ENCODE peak calls at places on chromosome 18, in four cellular contexts. L is K562, C is A549, Z is HepG2. B is an unnamed sample.

GRCh38 chr18:65527879-65528633 is 222.8 kb upstream of the CDH7 start:
- DNase-seq in L (no peak), Z (no peak), C (no peak), B (no peak)

GRCh38 chr18:37762076-37762475 is 196.5 kb upstream of the CELF4 start:
- DNase-seq in L (no peak), Z (no peak), C (no peak), B (no peak)

GRCh38 chr18:23689616-23690504 is 607 bp downstream of the LAMA3 start:
- DNase-seq in Z (no peak), C (peak), L (no peak), B (no peak)

GRCh38 chr18:3069671-3070433 is 56.9 kb upstream of the LPIN2 start:
- DNase-seq in L (no peak), Z (no peak), C (no peak), B (no peak)

GRCh38 chr18:62365420-62365819 is 40.3 kb downstream of the TNFRSF11A start:
- DNase-seq in L (no peak), C (no peak), Z (no peak), B (no peak)

GRCh38 chr18:23135679-23136325 is 517 bp downstream of the CABLES1 start:
- DNase-seq in C (no peak), L (no peak), Z (no peak), B (peak)

GRCh38 chr18:35158728-35159443 is 81.9 kb upstream of the ZNF397 start:
- DNase-seq in Z (no peak), L (no peak), C (no peak), B (no peak)

GRCh38 chr18:5197032-5197434 is at the start of gene AKAIN1:
- DNase-seq in C (peak), L (peak), Z (peak), B (peak)

GRCh38 chr18:47422524-47422923 is 171.1 kb upstream of the SKOR2 start:
- DNase-seq in C (no peak), Z (no peak), L (peak), B (peak)

GRCh38 chr18:63320690-63321265 is 1.2 kb upstream of the BCL2 start:
- DNase-seq in Z (peak), L (peak), C (no peak), B (peak)

GRCh38 chr18:74040459-74041332 is 106.9 kb downstream of the FBXO15 start:
- DNase-seq in Z (peak), C (peak), L (peak), B (peak)

GRCh38 chr18:45518770-45519169 is 96.5 kb upstream of the SLC14A2 start:
- DNase-seq in L (no peak), Z (no peak), C (no peak), B (no peak)

GRCh38 chr18:45522371-45522770 is 92.9 kb upstream of the SLC14A2 start:
- DNase-seq in C (no peak), L (no peak), Z (no peak), B (no peak)

GRCh38 chr18:45519881-45520280 is 95.4 kb upstream of the SLC14A2 start:
- DNase-seq in C (no peak), Z (no peak), L (no peak), B (no peak)

GRCh38 chr18:45521777-45522176 is 93.5 kb upstream of the SLC14A2 start:
- DNase-seq in Z (no peak), L (no peak), C (no peak), B (no peak)

GRCh38 chr18:45521151-45521550 is 94.1 kb upstream of the SLC14A2 start:
- DNase-seq in Z (no peak), L (no peak), C (no peak), B (no peak)
- TF ChIP-seq EP300 in Z (no peak), L (no peak), C (no peak), B (no peak)

GRCh38 chr18:49094136-49094535 is 143.4 kb upstream of the SMAD7 start:
- DNase-seq in Z (no peak), C (no peak), L (no peak), B (no peak)
- TF ChIP-seq RAD21 in Z (no peak), C (no peak), L (no peak), B (no peak)

GRCh38 chr18:26708814-26709717 is 156.4 kb downstream of the AQP4 start:
- DNase-seq in L (no peak), Z (no peak), C (no peak), B (no peak)
- TF ChIP-seq REST in L (no peak), Z (no peak), C (no peak), B (no peak)

GRCh38 chr18:79611040-79611681 is 68.4 kb upstream of the CTDP1 start:
- DNase-seq in Z (no peak), L (peak), C (no peak), B (no peak)
- TF ChIP-seq EP300 in Z (no peak), L (no peak), C (no peak), B (no peak)

GRCh38 chr18:50183556-50183955 is 11.4 kb downstream of the MYO5B start:
- DNase-seq in Z (peak), C (no peak), L (no peak), B (no peak)
- TF ChIP-seq RAD21 in Z (no peak), C (no peak), L (no peak), B (no peak)

GRCh38 chr18:58213445-58213844 is 169.4 kb downstream of the NEDD4L start:
- DNase-seq in Z (no peak), L (no peak), C (no peak), B (no peak)
- TF ChIP-seq REST in Z (no peak), L (no peak), C (no peak), B (no peak)

DNA sequence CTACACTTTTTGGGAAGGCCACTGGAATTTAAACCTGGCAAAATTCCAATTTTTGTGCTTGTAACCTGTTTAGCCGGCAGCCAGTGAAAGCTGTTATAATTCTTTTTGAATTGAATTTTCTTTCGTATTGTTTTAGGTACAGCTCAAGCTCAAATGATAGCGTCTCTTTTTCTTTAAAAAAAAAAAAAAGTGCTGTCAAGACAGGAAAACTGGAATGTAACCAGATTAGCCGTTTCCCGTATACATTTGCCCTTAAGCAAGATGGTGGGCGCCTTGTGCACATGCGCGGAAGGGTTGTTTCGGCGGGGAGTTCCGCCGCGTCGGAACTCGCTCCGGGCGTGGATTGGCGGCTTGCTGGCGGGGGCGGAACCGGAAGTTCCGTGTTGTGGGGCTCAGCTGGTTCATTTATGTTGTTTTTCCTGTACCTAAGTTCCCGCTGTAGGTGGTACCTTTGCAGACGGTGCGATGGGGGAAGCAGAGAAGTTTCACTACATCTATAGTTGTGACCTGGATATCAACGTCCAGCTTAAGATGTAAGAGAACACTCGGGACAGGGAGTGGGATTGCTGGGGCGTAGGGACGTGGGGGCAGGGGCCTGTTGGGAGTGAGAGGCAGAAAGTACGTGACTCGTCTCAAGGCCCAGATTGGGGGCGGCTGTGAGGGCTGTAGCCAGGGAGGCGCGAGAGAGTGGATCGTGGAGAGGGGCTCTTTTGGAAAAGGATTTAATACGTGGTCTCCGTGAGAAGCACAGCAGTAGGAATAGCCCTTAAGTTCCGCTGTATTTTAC is at the start of gene PIK3C3:
- DNase-seq in Z (peak), L (peak), C (peak), B (peak)
- TF ChIP-seq EP300 in Z (no peak), L (no peak), C (no peak), B (no peak)

GRCh38 chr18:79717059-79717458 is 37.5 kb downstream of the CTDP1 start:
- DNase-seq in L (no peak), Z (no peak), C (no peak), B (no peak)
- TF ChIP-seq RAD21 in L (no peak), Z (no peak), C (no peak), B (no peak)

B was measured in SK-N-SH.